ENCODE peak calls at places on chromosomes 3 and 15, in four cellular contexts. Q is neural progenitor cell, G is GM23248, L is mammary epithelial cell. I is an unnamed sample.
A peak's percentile ranks its signal among the peaks of the same experiment; 100 is the strongest.

GRCh38 chr3:30263921-30264313 is 342.5 kb upstream of the TGFBR2 start:
- DNase-seq in L (no peak), Q (no peak), G (no peak), I (no peak)

GRCh38 chr15:75063338-75063737 is 39.9 kb downstream of the PPCDC start:
- DNase-seq in Q (no peak), G (peak; percentile 32), L (no peak), I (no peak)

GRCh38 chr3:79278681-79279080 is 489.1 kb downstream of the ROBO1 start:
- DNase-seq in G (no peak), L (no peak), Q (no peak), I (no peak)

GRCh38 chr15:90449206-90449735 is 61.2 kb downstream of the IQGAP1 start:
- DNase-seq in L (no peak), G (peak; percentile 54), Q (no peak), I (no peak)

GRCh38 chr3:160479376-160479775 is 29.8 kb upstream of the TRIM59 start:
- DNase-seq in L (no peak), Q (no peak), G (no peak), I (no peak)

GRCh38 chr3:99419111-99419510 is 219.3 kb upstream of the COL8A1 start:
- DNase-seq in Q (no peak), G (peak; percentile 76), L (no peak), I (no peak)

GRCh38 chr3:57423335-57423734 is 120.8 kb downstream of the DNAH12 start:
- DNase-seq in Q (peak; percentile 44), G (no peak), L (no peak), I (no peak)

GRCh38 chr3:16675805-16676204 is 70.6 kb upstream of the DAZL start:
- DNase-seq in L (no peak), G (no peak), Q (no peak), I (no peak)

GRCh38 chr3:159486580-159486979 is 502.1 kb upstream of the IL12A start:
- DNase-seq in L (peak; percentile 11), G (peak; percentile 2), Q (peak; percentile 32), I (no peak)

GRCh38 chr15:48675436-48675835 is 29.9 kb upstream of the FBN1 start:
- DNase-seq in L (no peak), Q (no peak), G (peak; percentile 72), I (no peak)
- TF ChIP-seq EZH2 in L (no peak), Q (no peak), G (no peak), I (no peak)

GRCh38 chr3:6524479-6524878 is 336.4 kb upstream of the GRM7 start:
- DNase-seq in G (no peak), L (no peak), Q (no peak), I (no peak)

GRCh38 chr3:6526321-6526720 is 334.6 kb upstream of the GRM7 start:
- DNase-seq in G (no peak), Q (no peak), L (no peak), I (no peak)

GRCh38 chr3:6532101-6532500 is 328.8 kb upstream of the GRM7 start:
- DNase-seq in G (no peak), Q (no peak), L (no peak), I (no peak)

GRCh38 chr3:6526861-6527260 is 334.1 kb upstream of the GRM7 start:
- DNase-seq in L (no peak), Q (no peak), G (no peak), I (no peak)

GRCh38 chr3:6528951-6529350 is 332.0 kb upstream of the GRM7 start:
- DNase-seq in G (no peak), L (no peak), Q (no peak), I (no peak)
- H3K9ac ChIP-seq in G (no peak overlapping the region), L (no peak overlapping the region), Q (no peak overlapping the region), I (no peak overlapping the region)

DNA sequence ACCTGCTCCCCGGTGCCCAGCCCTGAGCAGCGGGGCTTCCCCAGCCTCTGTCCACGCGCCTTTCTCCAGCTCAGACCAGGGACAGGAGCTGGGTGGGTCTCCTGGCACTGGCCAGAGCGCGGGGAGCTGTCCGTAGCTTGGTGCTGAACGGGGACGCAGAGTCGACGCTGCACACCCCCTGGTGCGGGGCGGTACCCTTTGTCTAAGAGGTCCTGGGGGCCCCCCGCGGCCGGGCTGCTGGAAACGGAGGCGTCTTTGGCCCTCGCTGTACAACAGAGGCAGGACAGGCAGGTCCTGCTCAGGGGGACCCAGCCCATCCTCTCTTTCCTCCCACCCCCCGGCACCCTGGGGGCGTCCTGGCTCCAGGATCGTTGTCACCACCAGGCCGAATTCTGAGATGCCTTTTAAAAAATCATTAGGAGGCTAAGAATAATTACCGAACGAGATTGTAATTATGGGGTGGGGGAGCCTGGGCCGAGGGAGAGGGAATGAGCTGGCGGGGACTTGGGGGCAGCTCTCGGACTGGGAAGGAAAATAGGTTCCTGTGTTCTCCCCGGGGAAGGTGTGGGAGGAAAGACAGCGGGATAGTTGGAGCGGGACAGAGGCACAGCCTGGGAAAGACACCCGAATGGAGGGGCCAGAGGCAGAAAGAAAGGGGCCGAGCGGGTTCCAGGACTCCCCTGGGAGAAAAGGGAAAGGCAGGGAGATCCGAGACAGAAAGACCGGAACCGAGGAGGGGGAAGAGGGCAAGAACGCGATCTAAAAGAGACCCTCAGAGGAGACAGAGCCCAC is 4.1 kb upstream of the SKOR1 start:
- DNase-seq in L (peak; percentile 39), G (peak; percentile 66), Q (peak; percentile 89), I (no peak)
- TF ChIP-seq EZH2 in L (no peak), G (no peak), Q (peak; percentile 33), I (no peak)

GRCh38 chr15:89361451-89362202 is 27.0 kb upstream of the POLG start:
- DNase-seq in L (peak; percentile 53), G (peak; percentile 78), Q (peak; percentile 93), I (no peak)

GRCh38 chr15:89358435-89358754 is 23.8 kb upstream of the POLG start:
- DNase-seq in Q (no peak), L (no peak), G (no peak), I (no peak)

GRCh38 chr15:89360294-89360971 is 25.8 kb upstream of the POLG start:
- DNase-seq in L (no peak), G (no peak), Q (peak; percentile 81), I (no peak)

GRCh38 chr15:89358755-89359439 is 24.3 kb upstream of the POLG start:
- DNase-seq in G (peak; percentile 82), Q (peak; percentile 88), L (peak; percentile 64), I (no peak)

GRCh38 chr15:89359471-89360293 is 25.1 kb upstream of the POLG start:
- DNase-seq in G (no peak), Q (peak; percentile 35), L (no peak), I (no peak)
- H3K9ac ChIP-seq in G (no peak overlapping the region), Q (no peak overlapping the region), L (no peak overlapping the region), I (no peak overlapping the region)

I was measured in keratinocyte.